ENCODE peak calls at places on chromosomes 16 and 17, in eight cellular contexts. G is testis, X is endothelial cell of umbilical vein, S is HCT116, M is IMR-90, I is stomach, J is breast epithelium, V is Peyer's patch. K is an unnamed sample.

GRCh38 chr17:75010683-75011406 is 1.6 kb upstream of the MRPL58 start:
- DNase-seq in X (peak; percentile 83), M (peak; percentile 55), J (peak; percentile 80), S (no peak), G (no peak), I (peak; percentile 71), V (no peak), K (no peak)

GRCh38 chr17:77054926-77055325 is 85.8 kb upstream of the SEC14L1 start:
- DNase-seq in S (no peak), V (no peak), X (no peak), M (no peak), J (no peak), G (no peak), I (no peak), K (no peak)

GRCh38 chr16:73054732-73055481 is 7.0 kb upstream of the ZFHX3 start:
- DNase-seq in M (peak; percentile 77), S (no peak), J (no peak), I (no peak), X (peak; percentile 39), G (no peak), V (no peak), K (no peak)

GRCh38 chr17:2815781-2816185 is 19.5 kb downstream of the RAP1GAP2 start:
- DNase-seq in V (peak; percentile 26), S (no peak), I (peak; percentile 44), M (no peak), J (no peak), X (no peak), G (no peak), K (no peak)

GRCh38 chr17:57849874-57850754 is at the start of gene MRPS23:
- DNase-seq in M (peak; percentile 99), J (peak; percentile 98), I (peak; percentile 98), G (peak; percentile 99), V (peak; percentile 96), X (peak; percentile 99), S (peak; percentile 98), K (peak; percentile 98)

GRCh38 chr16:68081796-68082567 is 3.2 kb upstream of the NFATC3 start:
- DNase-seq in V (peak; percentile 11), J (no peak), M (no peak), I (no peak), G (peak; percentile 67), X (no peak), S (no peak), K (no peak)

GRCh38 chr16:35150805-35151312 is 1691.4 kb downstream of the TP53TG3F start:
- DNase-seq in X (no peak), I (no peak), G (no peak), V (no peak), M (no peak), J (no peak), S (no peak), K (no peak)

GRCh38 chr17:45305532-45306087 is 11.2 kb downstream of the MAP3K14 start:
- DNase-seq in X (no peak), I (no peak), J (no peak), V (no peak), M (peak; percentile 74), G (no peak), S (no peak), K (no peak)

GRCh38 chr16:19463468-19464315 is 46.0 kb downstream of the TMC5 start:
- DNase-seq in S (no peak), G (no peak), X (no peak), V (no peak), I (peak; percentile 39), M (no peak), J (no peak), K (no peak)

GRCh38 chr17:63376949-63377348 is 69.2 kb downstream of the CYB561 start:
- DNase-seq in V (no peak), J (no peak), I (no peak), M (no peak), G (no peak), S (no peak), X (no peak), K (no peak)

GRCh38 chr17:53722407-53722806 is 100.3 kb upstream of the KIF2B start:
- DNase-seq in J (no peak), S (no peak), I (no peak), G (no peak), X (no peak), V (no peak), M (peak; percentile 98), K (no peak)

GRCh38 chr17:8696951-8697745 is 47.5 kb downstream of the CCDC42 start:
- DNase-seq in I (no peak), M (peak; percentile 94), X (peak; percentile 56), J (no peak), G (no peak), V (no peak), S (no peak), K (no peak)

GRCh38 chr17:73667184-73667959 is 23.1 kb upstream of the SDK2 start:
- DNase-seq in J (no peak), I (no peak), M (no peak), V (no peak), X (no peak), G (no peak), S (no peak), K (no peak)

GRCh38 chr16:87325480-87325879 is 8.3 kb upstream of the C16orf95 start:
- DNase-seq in V (no peak), M (peak; percentile 10), J (no peak), X (no peak), G (no peak), S (no peak), I (no peak), K (no peak)

GRCh38 chr17:50274142-50274944 is at the start of gene TMEM92:
- DNase-seq in M (no peak), G (peak; percentile 37), I (peak; percentile 89), S (peak; percentile 62), V (no peak), X (no peak), J (no peak), K (no peak)

GRCh38 chr16:10558305-10558704 is 22.1 kb downstream of the EMP2 start:
- DNase-seq in X (no peak), J (no peak), V (no peak), M (no peak), I (peak; percentile 40), S (no peak), G (no peak), K (peak; percentile 33)

GRCh38 chr16:10561001-10561400 is 19.4 kb downstream of the EMP2 start:
- DNase-seq in I (no peak), J (no peak), G (no peak), X (no peak), M (no peak), S (no peak), V (no peak), K (no peak)

GRCh38 chr16:10561425-10561824 is 19.0 kb downstream of the EMP2 start:
- DNase-seq in S (no peak), G (no peak), J (no peak), M (no peak), I (no peak), X (no peak), V (no peak), K (no peak)

GRCh38 chr16:10557750-10558149 is 22.6 kb downstream of the EMP2 start:
- DNase-seq in I (no peak), J (no peak), G (no peak), S (no peak), M (no peak), X (no peak), V (no peak), K (no peak)

GRCh38 chr16:10558746-10559641 is 21.4 kb downstream of the EMP2 start:
- DNase-seq in I (peak; percentile 75), J (peak; percentile 78), M (no peak), X (peak; percentile 52), V (no peak), G (peak; percentile 69), S (no peak), K (peak; percentile 14)
- TF ChIP-seq POLR2A in I (no peak), J (no peak), M (no peak), X (no peak), V (no peak), G (no peak), S (no peak), K (no peak)

GRCh38 chr17:51445934-51446333 is 185.6 kb downstream of the UTP18 start:
- DNase-seq in M (no peak), I (no peak), V (no peak), J (no peak), X (no peak), S (no peak), G (no peak), K (no peak)

GRCh38 chr17:51439395-51440229 is 179.3 kb downstream of the UTP18 start:
- DNase-seq in X (peak; percentile 42), M (no peak), S (no peak), I (no peak), V (no peak), J (no peak), G (no peak), K (no peak)

GRCh38 chr17:51441431-51441830 is 181.1 kb downstream of the UTP18 start:
- DNase-seq in I (no peak), V (no peak), S (no peak), X (no peak), M (no peak), G (no peak), J (no peak), K (no peak)

GRCh38 chr17:51442112-51442865 is 181.9 kb downstream of the UTP18 start:
- DNase-seq in X (no peak), M (no peak), S (no peak), I (no peak), G (no peak), V (no peak), J (no peak), K (no peak)
- H3K9me3 ChIP-seq in X (no peaks in the 10 kb centered on the region), M (no peaks in the 10 kb centered on the region), S (no peaks in the 10 kb centered on the region), I (no peaks in the 10 kb centered on the region), G (no peaks in the 10 kb centered on the region), V (no peaks in the 10 kb centered on the region), J (no peaks in the 10 kb centered on the region), K (no peaks in the 10 kb centered on the region)

GRCh38 chr17:13017623-13018462 is at the start of gene ELAC2:
- DNase-seq in M (peak; percentile 99), V (peak; percentile 96), I (peak; percentile 97), X (peak; percentile 99), G (peak; percentile 99), S (peak; percentile 97), J (peak; percentile 96), K (peak; percentile 98)
- TF ChIP-seq CTCF in M (no peak), V (no peak), I (no peak), X (no peak), G (no peak), S (no peak), J (peak; percentile 28), K (peak; percentile 24)

DNA sequence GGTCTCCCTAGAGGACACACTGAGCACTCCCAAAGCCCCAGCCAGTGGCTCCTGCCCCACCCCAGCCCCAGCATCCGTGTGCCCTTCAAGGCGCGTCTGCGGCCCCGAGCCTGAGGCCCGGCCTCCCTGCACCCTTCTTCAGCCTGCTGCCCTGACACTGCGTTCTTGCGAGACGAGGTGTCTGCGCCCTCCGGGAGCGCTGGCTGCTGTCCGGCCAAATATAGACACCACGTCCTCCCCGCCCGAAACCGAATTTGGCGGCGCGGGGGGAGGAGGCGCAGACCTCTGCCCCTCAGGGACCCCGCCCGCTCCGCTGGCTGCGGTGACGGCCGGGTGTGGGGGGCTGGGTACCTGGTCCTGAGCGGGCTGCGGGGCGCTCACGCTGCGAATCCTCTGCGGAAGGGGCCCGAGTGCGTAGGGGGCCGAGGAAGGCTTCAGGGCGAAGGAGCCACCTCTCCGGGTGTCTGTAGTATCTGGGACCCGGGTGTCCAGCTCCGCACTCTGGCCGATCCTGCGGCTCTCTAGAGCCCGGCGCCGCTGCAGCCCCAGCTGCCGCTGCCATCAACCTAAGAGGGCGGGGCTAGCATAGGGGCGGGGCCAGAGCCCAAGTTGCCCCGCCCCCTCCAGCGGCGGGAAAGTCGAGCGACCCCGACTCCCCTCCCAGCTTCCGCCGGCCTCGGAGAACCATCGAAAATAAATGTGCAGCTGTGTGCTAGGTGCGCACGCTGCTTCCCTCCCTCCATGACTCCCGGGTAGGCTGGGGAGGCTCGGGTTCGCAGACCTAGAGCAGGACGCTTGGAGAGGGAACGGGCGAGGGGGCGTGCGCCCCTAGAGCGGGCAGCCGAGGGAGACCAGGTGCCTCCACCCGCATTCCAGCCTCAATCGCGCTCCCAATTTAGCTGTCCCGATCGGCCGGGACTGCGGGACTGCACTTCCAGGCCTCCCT is at the start of gene CORO6:
- DNase-seq in J (no peak), S (no peak), I (peak; percentile 60), X (peak; percentile 50), V (peak; percentile 55), M (peak; percentile 23), G (peak; percentile 63), K (no peak)
- TF ChIP-seq POLR2A in J (no peak), S (no peak), I (no peak), X (no peak), V (no peak), M (no peak), G (no peak), K (no peak)